ENCODE peak calls at places on chromosomes 4 and X, in seven cellular contexts. G is lower lobe of right lung; S is testis; X is fibroblast of lung; E is tibial nerve; L is CD8-positive, alpha-beta T cell; F is cardiac muscle cell. H is an unnamed sample.
A peak's percentile ranks its signal among the peaks of the same experiment; 100 is the strongest.

GRCh38 chr4:88060431-88060830 is 53.0 kb downstream of the PKD2 start:
- DNase-seq in G (no peak), S (no peak), X (no peak), E (no peak), L (no peak), F (no peak), H (no peak)

GRCh38 chrX:138298268-138298667 is 413.2 kb downstream of the FGF13 start:
- DNase-seq in G (no peak), S (no peak), X (no peak), E (no peak), L (no peak), F (no peak), H (no peak)

GRCh38 chr4:168662297-168662985 is 165.6 kb downstream of the PALLD start:
- DNase-seq in G (no peak), S (no peak), X (no peak), E (no peak), L (no peak), F (no peak), H (no peak)

GRCh38 chr4:54998991-54999390 is 126.4 kb downstream of the KDR start:
- DNase-seq in G (no peak), S (no peak), X (peak; percentile 64), E (no peak), L (no peak), F (peak; percentile 8), H (no peak)

GRCh38 chrX:38935561-38935960 is 134.3 kb downstream of the MID1IP1 start:
- DNase-seq in G (no peak), S (no peak), X (no peak), E (no peak), L (no peak), F (no peak), H (no peak)

GRCh38 chrX:103635436-103635835 is 6.7 kb downstream of the TCEAL1 start:
- DNase-seq in G (no peak), S (no peak), X (no peak), E (no peak), L (no peak), F (no peak), H (no peak)

GRCh38 chr4:186201535-186202230 is 10.3 kb downstream of the CYP4V2 start:
- DNase-seq in G (no peak), S (peak; percentile 33), X (peak; percentile 26), E (no peak), L (peak; percentile 46), F (peak; percentile 57), H (peak; percentile 72)

GRCh38 chr4:149574973-149575372 is 240.7 kb downstream of the IQCM start:
- DNase-seq in G (no peak), S (peak; percentile 14), X (no peak), E (no peak), L (no peak), F (no peak), H (no peak)

GRCh38 chr4:1873776-1874175 is 2.6 kb downstream of the NSD2 start:
- DNase-seq in G (peak; percentile 56), S (no peak), X (no peak), E (no peak), L (no peak), F (no peak), H (peak; percentile 38)

GRCh38 chr4:139629761-139630160 is 35.9 kb upstream of the MGST2 start:
- DNase-seq in G (no peak), S (no peak), X (no peak), E (no peak), L (no peak), F (no peak), H (no peak)

GRCh38 chr4:73068496-73069337 is 799 bp downstream of the COX18 start:
- DNase-seq in G (no peak), S (no peak), X (peak; percentile 49), E (no peak), L (no peak), F (peak; percentile 23), H (no peak)

GRCh38 chr4:141833209-141833608 is 196.8 kb downstream of the IL15 start:
- DNase-seq in G (no peak), S (no peak), X (no peak), E (no peak), L (no peak), F (no peak), H (no peak)

GRCh38 chr4:931194-931959 is 739 bp downstream of the GAK start:
- DNase-seq in G (no peak), S (no peak), X (peak; percentile 24), E (no peak), L (peak; percentile 21), F (peak; percentile 19), H (peak; percentile 29)

GRCh38 chr4:96593422-96593821 is 753.5 kb downstream of the PDHA2 start:
- DNase-seq in G (no peak), S (peak; percentile 79), X (no peak), E (no peak), L (no peak), F (no peak), H (peak; percentile 72)

GRCh38 chr4:41339812-41340809 is 83.4 kb downstream of the UCHL1 start:
- DNase-seq in G (no peak), S (no peak), X (peak; percentile 90), E (no peak), L (no peak), F (no peak), H (peak; percentile 20)

GRCh38 chrX:39577976-39578962 is 519.5 kb downstream of the BCOR start:
- DNase-seq in G (no peak), S (no peak), X (peak; percentile 36), E (peak; percentile 15), L (peak; percentile 20), F (no peak), H (no peak)

GRCh38 chr4:149823770-149824221 is 8.2 kb upstream of the IQCM start:
- DNase-seq in G (no peak), S (no peak), X (peak; percentile 83), E (no peak), L (no peak), F (no peak), H (no peak)

GRCh38 chr4:119260528-119260927 is 48.0 kb downstream of the USP53 start:
- DNase-seq in G (no peak), S (no peak), X (no peak), E (no peak), L (no peak), F (no peak), H (no peak)

GRCh38 chr4:651884-652642 is 22.0 kb downstream of the ATP5ME start:
- DNase-seq in G (peak; percentile 21), S (no peak), X (no peak), E (no peak), L (no peak), F (no peak), H (no peak)

GRCh38 chrX:6163761-6164160 is 64.9 kb downstream of the NLGN4X start:
- DNase-seq in G (no peak), S (no peak), X (no peak), E (no peak), L (no peak), F (no peak), H (no peak)

GRCh38 chrX:136822337-136823095 is 41.8 kb upstream of the ARHGEF6 start:
- DNase-seq in G (no peak), S (no peak), X (peak; percentile 26), E (no peak), L (no peak), F (no peak), H (no peak)

GRCh38 chr4:159240690-159241089 is 137.8 kb downstream of the RAPGEF2 start:
- DNase-seq in G (no peak), S (no peak), X (peak; percentile 64), E (no peak), L (no peak), F (no peak), H (no peak)

GRCh38 chr4:143554728-143555597 is 41.5 kb downstream of the SMARCA5 start:
- DNase-seq in G (no peak), S (no peak), X (no peak), E (no peak), L (no peak), F (no peak), H (no peak)

GRCh38 chrX:140507982-140508305 is 3.1 kb upstream of the SOX3 start:
- DNase-seq in G (peak; percentile 69), S (no peak), X (no peak), E (no peak), L (no peak), F (peak; percentile 64), H (no peak)

DNA sequence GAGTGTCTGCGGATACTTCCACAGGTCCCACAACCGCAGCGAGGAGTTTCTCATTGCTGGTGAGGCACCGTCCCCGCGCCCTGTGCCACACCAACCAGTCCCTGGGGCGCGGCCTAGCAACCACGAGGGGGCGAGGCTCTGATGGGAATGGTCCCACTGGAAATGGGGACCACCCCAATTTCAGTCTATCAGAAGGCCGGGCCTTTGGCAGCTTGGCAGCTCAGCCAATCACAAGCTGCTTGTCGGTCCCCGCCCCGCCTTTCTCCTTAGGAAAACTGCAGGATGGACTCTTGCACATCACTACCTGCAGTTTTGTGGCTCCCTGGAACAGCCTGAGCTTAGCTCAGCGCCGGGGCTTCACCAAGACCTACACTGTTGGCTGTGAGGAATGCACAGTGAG is 3.0 kb downstream of the TIMP1 start:
- DNase-seq in G (no peak), S (no peak), X (no peak), E (no peak), L (no peak), F (no peak), H (no peak)
- H3K4me3 ChIP-seq in G (no peak overlapping the region), S (no peak overlapping the region), X (no peak overlapping the region), E (no peak overlapping the region), L (no peak overlapping the region), F (no peak overlapping the region), H (no peak overlapping the region)

GRCh38 chrX:80412042-80412441 is 8.2 kb upstream of the TENT5D start:
- DNase-seq in G (no peak), S (no peak), X (no peak), E (no peak), L (no peak), F (no peak), H (no peak)
- H3K27ac ChIP-seq in G (no peak overlapping the region), S (no peak overlapping the region), X (no peak overlapping the region), E (no peak overlapping the region), L (no peak overlapping the region), F (no peak overlapping the region), H (no peak overlapping the region)

GRCh38 chrX:123425904-123426303 is 241.8 kb downstream of the GRIA3 start:
- DNase-seq in G (no peak), S (no peak), X (peak; percentile 63), E (no peak), L (no peak), F (no peak), H (no peak)
- TF ChIP-seq CTCF in G (no peak), S (no peak), X (no peak), E (no peak), L (no peak), F (no peak), H (no peak)

GRCh38 chrX:48477960-48478755 is 2.2 kb downstream of the FTSJ1 start:
- DNase-seq in G (no peak), S (no peak), X (no peak), E (no peak), L (no peak), F (no peak), H (no peak)
- H3K4me3 ChIP-seq in G (no peak overlapping the region), S (no peak overlapping the region), X (no peak overlapping the region), E (no peak overlapping the region), L (no peak overlapping the region), F (no peak overlapping the region), H (no peak overlapping the region)